ENCODE peak calls at places on chromosomes 7 and 10, in five cellular contexts. Y, P, C, Q and V are unnamed samples.

GRCh38 chr7:1368682-1369571 is 90.3 kb downstream of the MICALL2 start:
- DNase-seq in P (peak), Q (peak), Y (peak), C (no peak), V (no peak)

GRCh38 chr10:77715081-77715480 is 77.5 kb upstream of the KCNMA1 start:
- DNase-seq in P (peak), Q (no peak), C (no peak), Y (no peak), V (no peak)

GRCh38 chr10:132140167-132140925 is 46.4 kb upstream of the DPYSL4 start:
- DNase-seq in C (no peak), P (no peak), Q (no peak), Y (no peak), V (no peak)

GRCh38 chr7:88216276-88216675 is 3.6 kb downstream of the SRI start:
- DNase-seq in Q (no peak), P (no peak), C (no peak), Y (no peak), V (no peak)

GRCh38 chr10:90787906-90788491 is 69.8 kb downstream of the HTR7 start:
- DNase-seq in Q (peak), C (no peak), Y (peak), P (peak), V (peak)

GRCh38 chr10:87818505-87819273 is 663 bp upstream of the ATAD1 start:
- DNase-seq in P (no peak), Y (peak), C (peak), Q (no peak), V (peak)

GRCh38 chr7:140475747-140476333 is 3.5 kb downstream of the MKRN1 start:
- DNase-seq in Y (peak), C (peak), Q (peak), P (peak), V (peak)

GRCh38 chr7:39824801-39825200 is 125.3 kb upstream of the CDK13 start:
- DNase-seq in Q (no peak), C (no peak), P (no peak), Y (no peak), V (no peak)

GRCh38 chr7:33887576-33887975 is 17.8 kb upstream of the BMPER start:
- DNase-seq in Y (no peak), Q (no peak), C (no peak), P (no peak), V (no peak)